ENCODE peak calls at places on chromosome 11, in nine cellular contexts. One of them, this sample, is unnamed.

GRCh38 chr11:63567044-63567840 is 4.1 kb upstream of the PLAAT2 start:
- DNase-seq in prostate gland: peak; percentile 24
- DNase-seq in hepatic stellate cell: peak; percentile 57
- DNase-seq in naive B cell: peak; percentile 93
- DNase-seq in transverse colon: peak; percentile 57
- DNase-seq in neural crest cell: no peak
- DNase-seq in AG10803: peak; percentile 49
- DNase-seq in chondrocyte: no peak
- DNase-seq in effector memory CD4-positive, alpha-beta T cell: peak; percentile 73
- DNase-seq in this sample: peak; percentile 68

GRCh38 chr11:72758690-72759389 is 6.6 kb upstream of the ARAP1 start:
- DNase-seq in prostate gland: no peak
- DNase-seq in hepatic stellate cell: no peak
- DNase-seq in naive B cell: no peak
- DNase-seq in transverse colon: no peak
- DNase-seq in neural crest cell: no peak
- DNase-seq in AG10803: peak; percentile 41
- DNase-seq in chondrocyte: no peak
- DNase-seq in effector memory CD4-positive, alpha-beta T cell: no peak
- DNase-seq in this sample: no peak

GRCh38 chr11:55949330-55949729 is 13.1 kb upstream of the OR5I1 start:
- DNase-seq in prostate gland: no peak
- DNase-seq in hepatic stellate cell: no peak
- DNase-seq in naive B cell: no peak
- DNase-seq in transverse colon: no peak
- DNase-seq in neural crest cell: no peak
- DNase-seq in AG10803: no peak
- DNase-seq in chondrocyte: no peak
- DNase-seq in effector memory CD4-positive, alpha-beta T cell: no peak
- DNase-seq in this sample: no peak

GRCh38 chr11:95085117-95085825 is 4.4 kb upstream of the ENDOD1 start:
- DNase-seq in prostate gland: no peak
- DNase-seq in hepatic stellate cell: no peak
- DNase-seq in naive B cell: no peak
- DNase-seq in transverse colon: no peak
- DNase-seq in neural crest cell: no peak
- DNase-seq in AG10803: no peak
- DNase-seq in chondrocyte: no peak
- DNase-seq in effector memory CD4-positive, alpha-beta T cell: no peak
- DNase-seq in this sample: no peak

GRCh38 chr11:95269402-95269801 is 38.4 kb upstream of the SESN3 start:
- DNase-seq in prostate gland: no peak
- DNase-seq in hepatic stellate cell: no peak
- DNase-seq in naive B cell: no peak
- DNase-seq in transverse colon: no peak
- DNase-seq in neural crest cell: no peak
- DNase-seq in AG10803: no peak
- DNase-seq in chondrocyte: no peak
- DNase-seq in effector memory CD4-positive, alpha-beta T cell: no peak
- DNase-seq in this sample: no peak

GRCh38 chr11:94175545-94175944 is 46.9 kb downstream of the PANX1 start:
- DNase-seq in prostate gland: no peak
- DNase-seq in hepatic stellate cell: peak; percentile 41
- DNase-seq in naive B cell: no peak
- DNase-seq in transverse colon: no peak
- DNase-seq in neural crest cell: no peak
- DNase-seq in AG10803: peak; percentile 98
- DNase-seq in chondrocyte: no peak
- DNase-seq in effector memory CD4-positive, alpha-beta T cell: no peak
- DNase-seq in this sample: no peak

GRCh38 chr11:84524422-84525051 is 1102.6 kb downstream of the DLG2 start:
- DNase-seq in prostate gland: no peak
- DNase-seq in hepatic stellate cell: peak; percentile 7
- DNase-seq in naive B cell: no peak
- DNase-seq in transverse colon: no peak
- DNase-seq in neural crest cell: no peak
- DNase-seq in AG10803: peak; percentile 49
- DNase-seq in chondrocyte: no peak
- DNase-seq in effector memory CD4-positive, alpha-beta T cell: no peak
- DNase-seq in this sample: no peak

GRCh38 chr11:2566223-2567025 is 121.6 kb downstream of the KCNQ1 start:
- DNase-seq in prostate gland: no peak
- DNase-seq in hepatic stellate cell: no peak
- DNase-seq in naive B cell: no peak
- DNase-seq in transverse colon: peak; percentile 70
- DNase-seq in neural crest cell: no peak
- DNase-seq in AG10803: no peak
- DNase-seq in chondrocyte: peak; percentile 91
- DNase-seq in effector memory CD4-positive, alpha-beta T cell: no peak
- DNase-seq in this sample: no peak

GRCh38 chr11:110990316-110990715 is 255.2 kb upstream of the POU2AF2 start:
- DNase-seq in prostate gland: no peak
- DNase-seq in hepatic stellate cell: no peak
- DNase-seq in naive B cell: no peak
- DNase-seq in transverse colon: no peak
- DNase-seq in neural crest cell: no peak
- DNase-seq in AG10803: no peak
- DNase-seq in chondrocyte: no peak
- DNase-seq in effector memory CD4-positive, alpha-beta T cell: no peak
- DNase-seq in this sample: no peak